ENCODE peak calls at places on chromosome 20, in six cellular contexts. O is brain microvascular endothelial cell, N is H9, R is cardiac muscle cell, U is PC-3, M is nephron progenitor cell. A is an unnamed sample.

GRCh38 chr20:56755201-56755600 is 126.1 kb downstream of the TFAP2C start:
- DNase-seq in O (no peak), N (no peak), R (no peak), U (no peak), M (no peak), A (no peak)

GRCh38 chr20:59794555-59794954 is 138.9 kb downstream of the SYCP2 start:
- DNase-seq in O (no peak), N (no peak), R (no peak), U (peak), M (no peak), A (peak)

GRCh38 chr20:59485576-59486250 is 118.6 kb upstream of the PHACTR3 start:
- DNase-seq in O (no peak), N (no peak), R (no peak), U (no peak), M (no peak), A (no peak)

GRCh38 chr20:44070139-44070900 is 116.7 kb downstream of the JPH2 start:
- DNase-seq in O (no peak), N (no peak), R (no peak), U (no peak), M (no peak), A (no peak)

GRCh38 chr20:63809856-63810255 is 21.2 kb downstream of the ZBTB46 start:
- DNase-seq in O (no peak), N (no peak), R (no peak), U (no peak), M (no peak), A (no peak)

GRCh38 chr20:35510946-35511735 is 18.3 kb downstream of the C20orf173 start:
- DNase-seq in O (no peak), N (no peak), R (peak), U (no peak), M (no peak), A (no peak)

GRCh38 chr20:35886537-35886936 is 67.8 kb downstream of the SCAND1 start:
- DNase-seq in O (no peak), N (no peak), R (no peak), U (no peak), M (no peak), A (no peak)

GRCh38 chr20:63980806-63981728 is at the start of gene PRPF6:
- DNase-seq in O (peak), N (peak), R (peak), U (peak), M (peak), A (peak)

GRCh38 chr20:16926626-16927025 is 178.5 kb downstream of the OTOR start:
- DNase-seq in O (no peak), N (no peak), R (no peak), U (no peak), M (no peak), A (no peak)

GRCh38 chr20:35319206-35320197 is 27.3 kb upstream of the FAM83C start:
- DNase-seq in O (peak), N (no peak), R (no peak), U (peak), M (no peak), A (peak)

GRCh38 chr20:11919046-11919445 is 1.4 kb downstream of the BTBD3 start:
- DNase-seq in O (no peak), N (no peak), R (peak), U (no peak), M (no peak), A (no peak)

GRCh38 chr20:15061955-15062354 is 724.5 kb upstream of the FLRT3 start:
- DNase-seq in O (no peak), N (peak), R (no peak), U (peak), M (peak), A (peak)

GRCh38 chr20:346640-347316 is at the start of gene NRSN2:
- DNase-seq in O (peak), N (peak), R (peak), U (peak), M (peak), A (no peak)

GRCh38 chr20:24892522-24892921 is 56.5 kb upstream of the CST7 start:
- DNase-seq in O (no peak), N (no peak), R (no peak), U (no peak), M (no peak), A (no peak)

GRCh38 chr20:19886666-19887288 is 128.7 kb downstream of the RIN2 start:
- DNase-seq in O (no peak), N (no peak), R (no peak), U (peak), M (no peak), A (peak)
- TF ChIP-seq CTCF in O (no peak), N (peak), R (peak), U (peak), M (no peak), A (peak)

GRCh38 chr20:50571466-50571865 is 61.3 kb downstream of the PTPN1 start:
- DNase-seq in O (no peak), N (peak), R (no peak), U (no peak), M (no peak), A (no peak)

GRCh38 chr20:50572922-50573777 is 63.0 kb downstream of the PTPN1 start:
- DNase-seq in O (no peak), N (no peak), R (peak), U (no peak), M (no peak), A (no peak)

GRCh38 chr20:50567860-50568548 is 57.8 kb downstream of the PTPN1 start:
- DNase-seq in O (no peak), N (peak), R (no peak), U (no peak), M (no peak), A (no peak)

GRCh38 chr20:50568549-50568942 is 58.4 kb downstream of the PTPN1 start:
- DNase-seq in O (no peak), N (peak), R (no peak), U (no peak), M (no peak), A (no peak)

GRCh38 chr20:50569864-50570836 is 60.0 kb downstream of the PTPN1 start:
- DNase-seq in O (peak), N (peak), R (peak), U (peak), M (no peak), A (no peak)
- TF ChIP-seq CTCF in O (peak), N (peak), R (peak), U (peak), M (no peak), A (peak)

DNA sequence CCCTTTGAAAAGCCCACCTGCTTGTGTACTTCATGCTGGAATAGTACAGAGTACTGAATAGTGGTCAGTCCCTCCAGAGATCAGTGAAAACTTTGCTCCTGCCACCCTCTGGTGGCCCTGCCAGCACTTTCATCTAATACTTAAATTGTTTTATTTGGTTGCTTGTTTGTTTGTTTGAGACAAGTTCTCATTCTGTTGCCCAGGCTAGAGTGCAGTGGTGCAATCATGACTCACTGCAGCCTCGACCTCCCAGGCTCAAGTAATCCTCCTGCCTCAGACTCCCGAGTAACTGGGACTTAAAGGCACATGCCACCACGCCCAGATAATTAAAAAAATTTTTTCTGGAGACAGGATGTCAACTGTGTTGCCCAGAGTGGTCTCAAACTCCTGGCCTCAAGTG is 9.1 kb downstream of the FAM83D start:
- DNase-seq in O (peak), N (no peak), R (peak), U (peak), M (no peak), A (peak)
- TF ChIP-seq CTCF in O (peak), N (peak), R (peak), U (peak), M (no peak), A (peak)

DNA sequence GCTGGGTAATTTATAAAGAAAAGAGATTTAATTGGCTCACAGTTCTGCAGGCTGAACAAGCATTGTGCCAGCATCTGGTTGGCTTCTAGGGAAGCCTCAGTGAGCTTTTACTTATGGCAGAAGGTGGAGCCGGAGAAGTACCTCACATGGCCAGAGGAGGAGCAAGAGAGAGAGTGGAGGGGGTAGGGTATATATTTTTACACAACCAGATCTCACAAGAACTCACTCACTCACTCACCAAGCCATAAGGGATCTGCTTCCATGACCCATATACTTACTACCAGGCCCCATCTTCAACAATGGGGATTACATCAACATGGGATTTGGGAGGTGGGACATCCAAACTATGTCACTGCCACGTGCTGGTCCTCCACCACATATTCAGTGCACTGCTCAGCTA is 152.6 kb upstream of the PRND start:
- DNase-seq in O (no peak), N (no peak), R (no peak), U (no peak), M (peak), A (no peak)
- TF ChIP-seq CTCF in O (peak), N (peak), R (no peak), U (peak), M (peak), A (peak)

DNA sequence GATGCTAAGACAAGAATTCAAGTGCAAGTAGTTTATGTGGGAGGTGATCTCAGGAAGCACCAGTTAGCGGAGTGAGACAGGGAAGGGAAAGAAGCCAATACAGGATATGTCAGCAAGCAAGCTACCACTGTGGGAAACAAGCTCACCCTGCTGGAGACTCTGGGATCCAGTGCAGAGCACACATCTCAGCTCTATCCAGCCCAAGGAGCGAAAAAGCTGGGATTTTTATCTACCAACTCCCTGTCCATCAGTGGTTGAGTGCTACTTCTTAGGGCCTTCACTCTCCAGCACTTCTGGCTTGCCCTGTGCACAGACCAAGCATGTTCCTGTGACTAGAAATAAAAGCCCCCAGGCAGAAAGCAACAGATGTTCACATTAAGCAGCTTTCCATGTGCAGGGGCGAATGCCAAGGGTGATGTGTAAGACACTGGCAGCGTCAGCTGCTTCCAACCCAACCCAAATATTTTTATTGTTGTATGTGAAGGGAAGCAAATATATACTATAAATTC is 10.8 kb upstream of the RNF24 start:
- DNase-seq in O (peak), N (peak), R (peak), U (peak), M (no peak), A (peak)
- TF ChIP-seq CTCF in O (peak), N (peak), R (peak), U (peak), M (no peak), A (peak)

DNA sequence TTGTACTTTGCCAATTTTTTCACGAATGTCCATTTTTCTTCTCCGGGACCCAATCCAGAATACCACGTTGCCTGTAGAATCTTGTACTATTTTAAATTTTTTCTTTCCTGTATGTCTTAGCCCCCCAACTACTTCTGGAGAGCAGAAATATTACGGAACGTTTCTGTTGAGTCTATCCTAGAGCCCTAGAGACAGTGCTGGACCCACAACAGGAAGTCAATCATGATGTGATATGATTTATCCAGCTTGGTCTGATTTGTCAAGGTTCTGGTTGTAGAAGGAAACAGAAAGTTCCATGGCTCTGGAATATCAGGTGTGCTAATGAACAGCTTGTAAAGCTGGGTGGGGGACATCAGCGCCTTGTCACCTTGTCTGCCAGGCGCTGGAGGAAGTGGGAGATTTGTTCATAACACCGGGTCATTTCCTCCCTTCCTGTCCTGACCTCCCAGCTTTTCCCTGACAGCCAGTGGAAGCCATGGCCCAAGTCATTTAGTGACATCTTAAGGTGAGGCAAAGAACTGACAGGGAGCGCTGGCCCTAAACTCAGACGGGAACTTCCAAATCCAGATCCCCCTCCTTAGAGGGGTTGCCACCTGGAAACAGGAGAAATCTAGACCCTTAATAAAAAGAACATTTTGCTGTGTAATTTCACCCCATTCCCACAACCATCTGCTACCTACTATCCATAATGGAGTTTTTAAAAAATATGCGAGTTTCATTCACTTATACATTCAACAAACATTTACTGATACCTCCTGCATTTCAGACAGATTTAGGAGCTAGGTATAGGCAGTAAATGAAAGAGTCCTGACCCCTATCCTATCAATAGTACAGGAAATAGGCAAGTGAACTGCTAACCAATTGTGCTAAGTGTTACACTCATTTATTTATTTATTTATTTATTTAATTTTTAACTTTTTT is 130.5 kb downstream of the ZFP64 start:
- DNase-seq in O (peak), N (peak), R (peak), U (peak), M (peak), A (peak)
- TF ChIP-seq CTCF in O (peak), N (peak), R (peak), U (peak), M (peak), A (peak)

GRCh38 chr20:58429303-58429702 is 40.3 kb downstream of the VAPB start:
- DNase-seq in O (no peak), N (no peak), R (no peak), U (no peak), M (no peak), A (no peak)
- TF ChIP-seq CTCF in O (no peak), N (peak), R (no peak), U (peak), M (no peak), A (no peak)

GRCh38 chr20:46709055-46709458 is 392 bp upstream of the SLC2A10 start:
- DNase-seq in O (no peak), N (no peak), R (no peak), U (peak), M (no peak), A (peak)

GRCh38 chr20:46709459-46710148 is at the start of gene SLC2A10:
- DNase-seq in O (peak), N (peak), R (peak), U (peak), M (peak), A (no peak)

GRCh38 chr20:46710149-46710913 is 882 bp downstream of the SLC2A10 start:
- DNase-seq in O (no peak), N (no peak), R (no peak), U (no peak), M (no peak), A (no peak)

GRCh38 chr20:46706242-46706641 is 3.2 kb upstream of the SLC2A10 start:
- DNase-seq in O (no peak), N (no peak), R (no peak), U (no peak), M (no peak), A (no peak)

DNA sequence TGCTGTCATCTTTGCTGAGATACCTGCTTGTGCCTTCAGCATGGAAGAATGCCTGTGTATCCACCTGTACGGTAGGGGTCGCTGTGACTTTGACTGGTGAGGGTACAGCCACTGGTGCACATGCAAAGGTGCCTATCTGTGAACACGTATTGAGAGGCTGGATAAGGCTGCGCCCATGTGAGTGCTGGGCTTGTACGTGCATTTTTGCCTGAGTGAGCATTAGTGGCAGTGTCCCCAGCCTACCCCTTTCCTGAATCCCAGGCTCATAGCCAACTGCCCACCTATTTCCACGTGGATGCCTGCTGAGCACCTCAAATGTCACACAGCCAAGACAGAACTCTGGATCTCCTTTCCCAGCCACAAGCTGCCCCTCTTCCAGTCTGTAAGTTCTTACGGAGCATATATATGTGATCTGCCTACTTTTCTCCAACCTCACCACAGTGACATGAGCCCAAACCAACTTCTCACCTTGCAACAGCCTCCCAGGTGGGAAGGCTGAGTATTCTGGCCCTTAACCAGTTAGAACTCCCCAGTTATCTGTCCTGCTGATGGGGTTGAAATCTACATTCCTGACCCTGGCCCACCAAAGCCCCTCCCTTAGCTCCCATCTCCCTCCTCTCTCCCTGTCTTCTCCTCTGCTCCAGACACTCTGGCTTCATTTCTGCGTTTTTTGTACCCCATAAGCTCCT is 1.1 kb upstream of the SLC2A10 start:
- DNase-seq in O (no peak), N (peak), R (no peak), U (no peak), M (no peak), A (peak)
- TF ChIP-seq CTCF in O (peak), N (peak), R (peak), U (no peak), M (peak), A (peak)

A was measured in epithelial cell of esophagus.